ENCODE peak calls at places on chromosome 22, in nine cellular contexts. S, H, N, L, C, M, Y, W and G are unnamed samples.

GRCh38 chr22:46997311-46997970 is 235.0 kb downstream of the TBC1D22A start:
- DNase-seq in S (no peak), W (no peak), M (no peak), C (no peak), H (no peak), Y (no peak), N (no peak), L (no peak), G (no peak)

GRCh38 chr22:20606784-20607128 is 99.3 kb downstream of the MED15 start:
- DNase-seq in M (no peak), Y (no peak), C (peak; percentile 50), H (no peak), W (no peak), N (no peak), S (no peak), L (no peak), G (no peak)

GRCh38 chr22:39315389-39315788 is 4.0 kb downstream of the RPL3 start:
- DNase-seq in C (no peak), H (no peak), Y (no peak), N (no peak), M (no peak), L (no peak), S (no peak), W (no peak), G (peak; percentile 36)

GRCh38 chr22:21939392-21940319 is 13.0 kb downstream of the PPM1F start:
- DNase-seq in C (no peak), L (no peak), N (no peak), H (no peak), W (no peak), Y (no peak), M (no peak), S (no peak), G (no peak)

GRCh38 chr22:42994917-42995562 is 19.9 kb downstream of the PACSIN2 start:
- DNase-seq in N (peak; percentile 33), H (peak; percentile 63), C (no peak), L (peak; percentile 95), S (peak; percentile 90), Y (no peak), M (peak; percentile 79), W (no peak), G (no peak)

GRCh38 chr22:47030143-47030641 is 267.7 kb downstream of the TBC1D22A start:
- DNase-seq in S (no peak), N (no peak), L (no peak), W (no peak), Y (no peak), H (no peak), C (no peak), M (no peak), G (no peak)

GRCh38 chr22:50564289-50564688 is 1.6 kb upstream of the SYCE3 start:
- DNase-seq in L (no peak), C (no peak), H (no peak), N (no peak), Y (no peak), M (no peak), S (no peak), W (no peak), G (no peak)

GRCh38 chr22:36077261-36077660 is 48.6 kb upstream of the RBFOX2 start:
- DNase-seq in C (no peak), M (no peak), H (no peak), Y (no peak), L (peak; percentile 53), N (no peak), W (no peak), S (no peak), G (no peak)

GRCh38 chr22:17705565-17706450 is 67.3 kb downstream of the BCL2L13 start:
- DNase-seq in S (no peak), W (no peak), M (no peak), N (no peak), H (no peak), L (no peak), Y (no peak), C (no peak), G (no peak)

GRCh38 chr22:43418079-43418825 is 6.4 kb downstream of the MPPED1 start:
- DNase-seq in C (no peak), W (no peak), H (no peak), Y (no peak), S (no peak), N (no peak), M (no peak), L (no peak), G (no peak)

GRCh38 chr22:45887202-45888131 is 89.5 kb downstream of the WNT7B start:
- DNase-seq in S (no peak), W (no peak), M (peak; percentile 63), C (no peak), H (no peak), L (no peak), N (no peak), Y (no peak), G (no peak)

GRCh38 chr22:26646158-26646557 is 11.2 kb upstream of the MIAT start:
- DNase-seq in W (no peak), M (no peak), C (no peak), L (peak; percentile 54), Y (no peak), S (peak; percentile 48), H (no peak), N (no peak), G (no peak)

GRCh38 chr22:45645526-45646414 is 25.9 kb upstream of the ATXN10 start:
- DNase-seq in H (peak; percentile 76), N (peak; percentile 89), W (peak; percentile 68), C (peak; percentile 94), S (peak; percentile 39), Y (peak; percentile 91), M (peak; percentile 82), L (peak; percentile 20), G (no peak)

GRCh38 chr22:28911279-28911640 is 27.9 kb downstream of the ZNRF3 start:
- DNase-seq in W (no peak), C (no peak), H (no peak), M (no peak), N (no peak), Y (no peak), S (no peak), L (no peak), G (no peak)

GRCh38 chr22:33854724-33855123 is 65.6 kb downstream of the LARGE1 start:
- DNase-seq in S (no peak), H (no peak), N (no peak), W (no peak), C (no peak), M (no peak), Y (no peak), L (no peak), G (no peak)

GRCh38 chr22:40668611-40669390 is 10.5 kb upstream of the MCHR1 start:
- DNase-seq in L (peak; percentile 79), W (no peak), Y (no peak), C (no peak), H (peak; percentile 48), S (peak; percentile 51), M (no peak), N (peak; percentile 27), G (no peak)

GRCh38 chr22:25563757-25564319 is 637 bp upstream of the GRK3 start:
- DNase-seq in L (no peak), H (peak; percentile 70), N (peak; percentile 32), M (no peak), C (no peak), S (no peak), W (no peak), Y (no peak), G (no peak)

GRCh38 chr22:24208012-24208749 is 26.9 kb downstream of the SUSD2 start:
- DNase-seq in H (no peak), Y (no peak), C (no peak), W (no peak), N (no peak), S (peak; percentile 98), M (peak; percentile 58), L (peak; percentile 96), G (no peak)